ENCODE peak calls at places on chromosome 10, in eight cellular contexts. P is H9; Y is activated CD4-positive, alpha-beta T cell treated with anti-CD3 and anti-CD28 coated beads for 24 hours; G is stimulated activated CD4-positive, alpha-beta T cell treated with anti-CD3 and anti-CD28 coated beads, Interleukin-2, amount 100 ng/mL, for 24 hours; O is CD4-positive, alpha-beta memory T cell; H is amygdala; U is SK-N-SH; Z is brain microvascular endothelial cell. A is an unnamed sample.

GRCh38 chr10:73910401-73910763 is 550 bp upstream of the PLAU start:
- DNase-seq in P (no peak), Z (no peak), O (no peak), U (peak; percentile 56), Y (no peak), G (peak; percentile 10), H (no peak), A (no peak)

GRCh38 chr10:93652857-93653256 is 40.5 kb downstream of the PDE6C start:
- DNase-seq in Z (peak; percentile 53), G (no peak), O (no peak), H (no peak), P (no peak), Y (no peak), U (no peak), A (no peak)

GRCh38 chr10:5905854-5906507 is 15.9 kb downstream of the FBH1 start:
- DNase-seq in G (no peak), H (no peak), Y (no peak), P (no peak), U (no peak), O (no peak), Z (no peak), A (no peak)

GRCh38 chr10:35640474-35640873 is 1.6 kb downstream of the FZD8 start:
- DNase-seq in Y (peak; percentile 30), P (peak; percentile 78), Z (peak; percentile 43), H (peak; percentile 39), G (peak; percentile 63), O (peak; percentile 34), U (peak; percentile 92), A (peak; percentile 38)

GRCh38 chr10:75851946-75852345 is 420.5 kb downstream of the LRMDA start:
- DNase-seq in U (no peak), G (no peak), P (no peak), H (no peak), Z (no peak), Y (no peak), O (no peak), A (no peak)

GRCh38 chr10:110861930-110862677 is 9.6 kb upstream of the PDCD4 start:
- DNase-seq in U (no peak), P (no peak), O (no peak), Z (no peak), H (no peak), G (no peak), Y (no peak), A (no peak)

GRCh38 chr10:111874586-111874985 is 309.0 kb downstream of the GPAM start:
- DNase-seq in G (no peak), Z (no peak), U (no peak), P (no peak), O (no peak), Y (no peak), H (no peak), A (no peak)

GRCh38 chr10:89369142-89370105 is 8.4 kb upstream of the IFIT1B start:
- DNase-seq in U (peak; percentile 35), Y (no peak), O (peak; percentile 18), G (no peak), Z (peak; percentile 48), P (no peak), H (peak; percentile 16), A (no peak)

GRCh38 chr10:25068152-25069058 is 52.0 kb downstream of the THNSL1 start:
- DNase-seq in H (no peak), O (no peak), Y (no peak), Z (peak; percentile 80), P (peak; percentile 71), G (no peak), U (no peak), A (no peak)

GRCh38 chr10:7513936-7514335 is 103.1 kb upstream of the SFMBT2 start:
- DNase-seq in H (no peak), U (no peak), G (no peak), Y (no peak), P (no peak), O (no peak), Z (no peak), A (no peak)

GRCh38 chr10:97043563-97043855 is 142.2 kb downstream of the SLIT1 start:
- DNase-seq in P (no peak), G (no peak), O (no peak), Z (no peak), Y (no peak), H (no peak), U (no peak), A (no peak)

GRCh38 chr10:80472234-80473095 is 18.4 kb downstream of the TSPAN14 start:
- DNase-seq in O (no peak), U (no peak), P (no peak), Z (peak; percentile 79), H (no peak), Y (no peak), G (peak; percentile 36), A (no peak)

GRCh38 chr10:126373137-126373536 is 15.1 kb downstream of the ADAM12 start:
- DNase-seq in G (no peak), P (no peak), Z (no peak), U (no peak), O (no peak), Y (no peak), H (no peak), A (no peak)

GRCh38 chr10:37384923-37385322 is 259.5 kb downstream of the ANKRD30A start:
- DNase-seq in P (no peak), H (no peak), Z (no peak), G (no peak), O (no peak), Y (no peak), U (no peak), A (no peak)

GRCh38 chr10:104045151-104046089 is 40.3 kb downstream of the COL17A1 start:
- DNase-seq in G (no peak), P (peak; percentile 83), U (peak; percentile 74), H (peak; percentile 33), Z (peak; percentile 82), Y (no peak), O (no peak), A (no peak)

GRCh38 chr10:55822096-55822495 is 539.0 kb downstream of the ZWINT start:
- DNase-seq in U (no peak), O (no peak), G (no peak), P (peak; percentile 60), Y (no peak), Z (no peak), H (no peak), A (no peak)

GRCh38 chr10:7161484-7162283 is 249.2 kb downstream of the SFMBT2 start:
- DNase-seq in G (no peak), P (no peak), Z (no peak), Y (no peak), H (no peak), O (no peak), U (no peak), A (no peak)

GRCh38 chr10:58608356-58608755 is 95.7 kb downstream of the BICC1 start:
- DNase-seq in H (no peak), Y (no peak), O (no peak), Z (no peak), G (no peak), U (no peak), P (no peak), A (no peak)

GRCh38 chr10:36725581-36726520 is 399.5 kb upstream of the ANKRD30A start:
- DNase-seq in O (no peak), G (no peak), U (peak; percentile 47), P (peak; percentile 86), Z (peak; percentile 76), Y (no peak), H (peak; percentile 17), A (peak; percentile 12)

GRCh38 chr10:26946103-26946907 is 85.5 kb upstream of the ABI1 start:
- DNase-seq in G (no peak), Z (no peak), H (no peak), Y (no peak), O (no peak), U (no peak), P (peak; percentile 75), A (no peak)

GRCh38 chr10:79046991-79047874 is 21.5 kb upstream of the ZMIZ1 start:
- DNase-seq in P (no peak), Z (no peak), U (no peak), O (no peak), Y (no peak), H (no peak), G (no peak), A (no peak)

GRCh38 chr10:67607472-67607871 is 88.5 kb downstream of the CTNNA3 start:
- DNase-seq in G (no peak), H (no peak), Z (no peak), O (no peak), U (no peak), P (no peak), Y (no peak), A (no peak)

GRCh38 chr10:79103585-79103984 is 34.8 kb downstream of the ZMIZ1 start:
- DNase-seq in U (no peak), Z (no peak), H (no peak), O (no peak), P (no peak), G (no peak), Y (no peak), A (no peak)